ENCODE peak calls at places on chromosomes 2 and 18, in eight cellular contexts. K, L, O, W, R, J, F and C are unnamed samples.

GRCh38 chr2:187008111-187008510 is 159.1 kb upstream of the ZSWIM2 start:
- DNase-seq in K (no peak), L (no peak), O (no peak), W (no peak), R (no peak), J (no peak), F (no peak), C (no peak)

GRCh38 chr2:168359082-168359481 is 97.0 kb upstream of the CERS6 start:
- DNase-seq in K (no peak), L (no peak), O (no peak), W (no peak), R (no peak), J (no peak), F (no peak), C (no peak)

GRCh38 chr2:71963295-71963694 is 184.4 kb downstream of the CYP26B1 start:
- DNase-seq in K (no peak), L (no peak), O (no peak), W (no peak), R (no peak), J (no peak), F (no peak), C (no peak)

GRCh38 chr2:239814136-239814916 is 210.8 kb downstream of the NDUFA10 start:
- DNase-seq in K (no peak), L (no peak), O (no peak), W (no peak), R (no peak), J (no peak), F (no peak), C (peak; percentile 92)

GRCh38 chr2:65390134-65390533 is 42.3 kb downstream of the SPRED2 start:
- DNase-seq in K (no peak), L (no peak), O (no peak), W (no peak), R (no peak), J (no peak), F (no peak), C (no peak)

GRCh38 chr2:236219411-236219810 is 44.8 kb downstream of the ASB18 start:
- DNase-seq in K (no peak), L (no peak), O (no peak), W (no peak), R (no peak), J (no peak), F (no peak), C (no peak)

GRCh38 chr2:20424300-20425290 is 22.3 kb upstream of the RHOB start:
- DNase-seq in K (no peak), L (peak; percentile 61), O (no peak), W (peak; percentile 42), R (no peak), J (no peak), F (no peak), C (peak; percentile 7)

GRCh38 chr2:74003494-74004211 is 18.9 kb downstream of the TET3 start:
- DNase-seq in K (no peak), L (no peak), O (no peak), W (no peak), R (no peak), J (no peak), F (no peak), C (peak; percentile 83)

GRCh38 chr2:7915302-7916200 is 766.3 kb upstream of the ID2 start:
- DNase-seq in K (no peak), L (no peak), O (no peak), W (no peak), R (no peak), J (no peak), F (no peak), C (no peak)

GRCh38 chr2:119367472-119368099 is 809 bp downstream of the DBI start:
- DNase-seq in K (peak; percentile 45), L (peak; percentile 44), O (peak; percentile 60), W (peak; percentile 52), R (no peak), J (peak; percentile 51), F (peak; percentile 73), C (peak; percentile 29)

GRCh38 chr2:215573495-215573894 is 137.6 kb upstream of the FN1 start:
- DNase-seq in K (no peak), L (no peak), O (no peak), W (no peak), R (no peak), J (no peak), F (no peak), C (no peak)

GRCh38 chr18:44452346-44452745 is 228.3 kb upstream of the SETBP1 start:
- DNase-seq in K (no peak), L (no peak), O (no peak), W (no peak), R (no peak), J (no peak), F (no peak), C (no peak)

GRCh38 chr18:35827275-35827929 is 145.1 kb upstream of the RMP24 start:
- DNase-seq in K (no peak), L (no peak), O (no peak), W (no peak), R (no peak), J (no peak), F (no peak), C (no peak)

GRCh38 chr18:44680271-44681038 is at the start of gene SETBP1:
- DNase-seq in K (peak; percentile 19), L (peak; percentile 60), O (peak; percentile 79), W (no peak), R (no peak), J (peak; percentile 66), F (no peak), C (peak; percentile 37)

GRCh38 chr18:7901657-7902056 is 334.5 kb downstream of the PTPRM start:
- DNase-seq in K (no peak), L (no peak), O (no peak), W (no peak), R (no peak), J (no peak), F (no peak), C (no peak)

GRCh38 chr2:134283701-134284100 is 29.8 kb downstream of the MGAT5 start:
- DNase-seq in K (no peak), L (no peak), O (no peak), W (no peak), R (no peak), J (no peak), F (no peak), C (no peak)

GRCh38 chr2:21256006-21256405 is 132.2 kb downstream of the TDRD15 start:
- DNase-seq in K (no peak), L (peak; percentile 59), O (no peak), W (no peak), R (no peak), J (no peak), F (no peak), C (no peak)

GRCh38 chr2:85445316-85446295 is 27.1 kb downstream of the SH2D6 start:
- DNase-seq in K (no peak), L (no peak), O (peak; percentile 94), W (no peak), R (no peak), J (no peak), F (no peak), C (peak; percentile 42)

GRCh38 chr18:58025733-58026132 is 18.3 kb upstream of the NEDD4L start:
- DNase-seq in K (no peak), L (no peak), O (no peak), W (no peak), R (no peak), J (no peak), F (no peak), C (no peak)

GRCh38 chr2:190835303-190835930 is 45.2 kb upstream of the GLS start:
- DNase-seq in K (peak; percentile 55), L (peak; percentile 44), O (no peak), W (peak; percentile 38), R (no peak), J (no peak), F (no peak), C (no peak)

GRCh38 chr2:71846669-71847291 is 300.9 kb downstream of the CYP26B1 start:
- DNase-seq in K (no peak), L (no peak), O (no peak), W (peak; percentile 55), R (no peak), J (no peak), F (no peak), C (no peak)

GRCh38 chr2:74573747-74574562 is 19.4 kb downstream of the DOK1 start:
- DNase-seq in K (no peak), L (no peak), O (no peak), W (no peak), R (no peak), J (no peak), F (no peak), C (peak; percentile 10)

GRCh38 chr2:101278925-101279324 is 26.2 kb downstream of the CNOT11 start:
- DNase-seq in K (no peak), L (no peak), O (no peak), W (no peak), R (no peak), J (no peak), F (no peak), C (no peak)

GRCh38 chr2:7517122-7517487 is 599.9 kb downstream of the RNF144A start:
- DNase-seq in K (no peak), L (no peak), O (no peak), W (no peak), R (no peak), J (no peak), F (no peak), C (no peak)

GRCh38 chr18:62739911-62740310 is 24.6 kb downstream of the PHLPP1 start:
- DNase-seq in K (no peak), L (no peak), O (no peak), W (no peak), R (no peak), J (peak; percentile 46), F (no peak), C (no peak)

GRCh38 chr2:197307933-197308521 is 2.6 kb downstream of the ANKRD44 start:
- DNase-seq in K (no peak), L (no peak), O (no peak), W (no peak), R (no peak), J (no peak), F (no peak), C (no peak)

GRCh38 chr2:147384659-147385058 is 460.2 kb upstream of the ACVR2A start:
- DNase-seq in K (no peak), L (no peak), O (no peak), W (no peak), R (no peak), J (no peak), F (no peak), C (no peak)

GRCh38 chr2:66433945-66434678 is 813 bp upstream of the MEIS1 start:
- DNase-seq in K (peak; percentile 60), L (no peak), O (peak; percentile 73), W (peak; percentile 23), R (no peak), J (peak; percentile 58), F (peak; percentile 33), C (peak; percentile 58)
- TF ChIP-seq POLR2A in K (no peak), L (no peak), O (no peak), W (no peak), R (no peak), J (peak; percentile 54), F (no peak), C (no peak)

GRCh38 chr2:28408764-28409599 is 16.3 kb downstream of the FOSL2 start:
- DNase-seq in K (no peak), L (no peak), O (no peak), W (peak; percentile 71), R (peak; percentile 84), J (no peak), F (no peak), C (no peak)
- TF ChIP-seq POLR2A in K (no peak), L (no peak), O (no peak), W (no peak), R (no peak), J (no peak), F (no peak), C (no peak)

GRCh38 chr2:67842375-67842959 is 220.3 kb downstream of the C1D start:
- DNase-seq in K (no peak), L (no peak), O (no peak), W (no peak), R (no peak), J (no peak), F (no peak), C (no peak)
- TF ChIP-seq POLR2A in K (no peak), L (no peak), O (no peak), W (no peak), R (no peak), J (no peak), F (no peak), C (no peak)

GRCh38 chr2:37389984-37390765 is 45.7 kb downstream of the QPCT start:
- DNase-seq in K (peak; percentile 86), L (no peak), O (no peak), W (peak; percentile 68), R (peak; percentile 28), J (no peak), F (peak; percentile 56), C (no peak)
- TF ChIP-seq POLR2A in K (no peak), L (no peak), O (no peak), W (no peak), R (no peak), J (no peak), F (no peak), C (no peak)